ENCODE peak calls at places on chromosome X, in eight cellular contexts. S, O, G, W, A, P, K and Y are unnamed samples. For H3K27me3, the result is how much of the 10 kb centered on the place peaks cover.

GRCh38 chrX:15789979-15790765 is at the start of gene ZRSR2:
- DNase-seq in S (peak), O (peak), G (peak), W (peak), A (no peak), P (peak), K (peak), Y (peak)

GRCh38 chrX:97290199-97290598 is 406.5 kb downstream of the RPA4 start:
- DNase-seq in S (peak), O (no peak), G (no peak), W (no peak), A (no peak), P (no peak), K (no peak), Y (no peak)

GRCh38 chrX:109840585-109840984 is 107.5 kb upstream of the ACSL4 start:
- DNase-seq in S (no peak), O (no peak), G (peak), W (no peak), A (no peak), P (no peak), K (peak), Y (peak)

GRCh38 chrX:123851010-123851409 is 8.8 kb upstream of the XIAP start:
- DNase-seq in S (no peak), O (no peak), G (no peak), W (no peak), A (no peak), P (no peak), K (no peak), Y (no peak)

GRCh38 chrX:17860811-17861495 is at the start of gene RAI2:
- DNase-seq in S (peak), O (peak), G (no peak), W (peak), A (no peak), P (peak), K (peak), Y (peak)

GRCh38 chrX:129759576-129760061 is 20.1 kb upstream of the SASH3 start:
- DNase-seq in S (no peak), O (peak), G (peak), W (peak), A (no peak), P (peak), K (peak), Y (no peak)

GRCh38 chrX:147376601-147377387 is 534.9 kb upstream of the FMR1 start:
- DNase-seq in S (peak), O (no peak), G (no peak), W (no peak), A (no peak), P (no peak), K (no peak), Y (peak)

GRCh38 chrX:112832481-112833095 is 8.0 kb downstream of the AMOT start:
- DNase-seq in S (peak), O (peak), G (peak), W (no peak), A (no peak), P (no peak), K (no peak), Y (peak)

GRCh38 chrX:48829016-48829735 is 2.9 kb downstream of the ERAS start:
- DNase-seq in S (no peak), O (no peak), G (no peak), W (no peak), A (no peak), P (no peak), K (no peak), Y (no peak)

GRCh38 chrX:17579021-17579420 is 158.3 kb upstream of the SCML1 start:
- DNase-seq in S (no peak), O (no peak), G (no peak), W (no peak), A (no peak), P (no peak), K (no peak), Y (no peak)

GRCh38 chrX:138890491-138890890 is 179.0 kb upstream of the FGF13 start:
- DNase-seq in S (no peak), O (no peak), G (no peak), W (no peak), A (no peak), P (no peak), K (no peak), Y (no peak)

GRCh38 chrX:3124041-3124440 is 82.8 kb downstream of the ARSF start:
- DNase-seq in S (no peak), O (no peak), G (no peak), W (no peak), A (no peak), P (no peak), K (no peak), Y (no peak)

GRCh38 chrX:3119376-3119775 is 78.1 kb downstream of the ARSF start:
- DNase-seq in S (no peak), O (no peak), G (peak), W (no peak), A (no peak), P (no peak), K (no peak), Y (no peak)

DNA sequence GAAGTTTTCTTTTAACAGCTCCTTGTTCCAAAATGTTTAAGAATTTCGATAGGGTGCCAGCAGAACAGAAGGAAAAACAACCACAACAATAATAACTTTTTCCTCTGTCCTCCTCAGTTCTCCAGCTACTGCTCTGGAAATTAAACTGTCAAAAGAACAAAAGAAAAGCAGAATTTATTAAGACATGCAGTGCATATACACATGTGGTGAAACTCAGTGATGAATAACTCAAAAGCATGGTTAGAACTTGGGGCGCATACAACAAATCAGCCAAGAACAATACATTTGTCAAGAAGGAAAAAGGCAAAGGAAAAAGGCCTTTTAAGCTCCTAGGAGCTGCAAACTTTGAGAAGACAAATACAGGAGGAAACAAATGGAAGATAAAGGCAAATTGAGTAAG is 79.2 kb downstream of the ARSF start:
- DNase-seq in S (no peak), O (no peak), G (no peak), W (no peak), A (no peak), P (no peak), K (no peak), Y (no peak)
- H3K27me3 ChIP-seq in S (under half), O (under half), G (under half), W (under half), A (under half), P (under half), K (under half), Y (under half)

DNA sequence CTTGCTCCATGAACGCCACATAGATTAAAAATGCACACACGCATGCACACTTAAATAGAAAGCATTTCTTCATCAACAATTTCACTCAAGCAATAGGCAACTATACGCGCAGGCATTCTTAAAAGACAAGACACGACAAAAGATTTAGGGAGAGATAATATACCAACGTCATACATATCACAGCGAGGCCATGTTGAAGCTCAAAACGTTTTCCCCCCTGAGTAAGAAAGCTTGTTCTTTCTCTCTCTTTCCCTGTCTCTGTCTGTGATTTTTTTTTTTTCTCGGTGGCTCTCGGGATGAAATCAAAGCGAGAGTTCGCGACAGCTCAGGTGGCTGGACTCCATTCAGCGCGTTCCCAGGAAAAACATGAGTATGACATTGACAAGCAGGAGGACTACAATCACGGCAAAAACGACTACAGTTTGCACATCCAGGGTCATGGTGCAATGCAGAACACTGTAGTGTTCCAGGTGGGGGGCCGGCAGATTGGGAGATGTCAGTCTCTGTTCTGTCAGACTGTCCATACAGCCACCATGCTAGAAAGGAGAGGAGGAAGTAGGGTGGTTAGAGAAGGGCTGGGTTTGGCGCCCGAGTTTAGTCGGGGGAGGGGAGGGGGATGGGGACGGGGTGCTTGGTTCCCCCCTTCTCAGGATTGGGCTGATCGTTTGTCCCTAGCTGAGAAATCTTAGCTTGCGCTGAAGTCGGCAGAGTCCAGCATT is 30.7 kb downstream of the ARHGEF9 start:
- DNase-seq in S (peak), O (no peak), G (no peak), W (no peak), A (no peak), P (peak), K (peak), Y (peak)
- H3K27me3 ChIP-seq in S (under half), O (under half), G (under half), W (under half), A (under half), P (under half), K (under half), Y (under half)

DNA sequence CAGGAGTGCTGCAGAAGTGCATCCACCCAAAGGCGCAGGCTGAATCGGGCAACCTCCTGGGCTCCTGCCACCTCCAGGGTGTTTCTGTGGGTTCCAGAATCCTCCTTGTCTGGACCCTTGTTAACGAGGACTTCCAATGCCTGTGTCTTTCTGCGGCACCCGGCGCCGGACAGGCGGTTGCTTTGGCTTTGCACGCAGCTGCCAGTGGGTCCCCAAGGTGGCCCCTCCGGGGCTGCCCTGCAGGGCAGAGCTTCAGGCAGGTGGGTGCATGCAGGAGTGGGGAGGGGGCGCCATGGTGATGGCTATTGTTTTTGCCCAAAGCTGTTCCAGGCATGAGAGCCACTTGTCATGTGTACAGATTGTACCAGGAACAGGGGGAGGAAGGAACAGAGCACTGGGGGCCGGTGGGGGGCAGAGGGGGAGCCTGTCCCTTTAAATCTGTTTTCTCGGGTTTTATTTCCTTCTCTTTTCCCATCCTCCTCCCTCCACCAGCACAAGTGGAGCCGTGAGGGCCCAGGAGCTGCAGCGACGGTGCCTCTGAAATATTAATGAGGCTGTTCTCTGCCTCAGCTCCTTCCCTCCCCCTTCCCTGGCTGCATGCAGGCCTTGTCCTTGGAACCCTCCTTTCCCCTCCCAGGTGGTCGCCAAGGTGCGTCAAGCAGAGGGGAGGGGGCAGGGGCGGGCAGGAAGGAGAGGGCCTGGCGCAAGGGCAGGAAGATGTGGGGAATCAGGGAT is 13.1 kb downstream of the ATP2B3 start:
- DNase-seq in S (no peak), O (no peak), G (no peak), W (no peak), A (no peak), P (no peak), K (no peak), Y (no peak)
- H3K27me3 ChIP-seq in S (under half), O (under half), G (under half), W (under half), A (under half), P (under half), K (under half), Y (under half)

GRCh38 chrX:149504915-149505651 is at the start of gene IDS:
- DNase-seq in S (peak), O (peak), G (peak), W (peak), A (peak), P (peak), K (peak), Y (peak)
- H3K27me3 ChIP-seq in S (under half), O (under half), G (under half), W (under half), A (under half), P (under half), K (under half), Y (under half)